ENCODE peak calls at places on chromosome 18, in four cellular contexts. Z is SJCRH30, Q is heart right ventricle, S is tibial artery. J is an unnamed sample.

GRCh38 chr18:59767732-59768131 is 70.5 kb upstream of the CCBE1 start:
- DNase-seq in S (no peak), Q (no peak), Z (no peak), J (peak; percentile 44)

GRCh38 chr18:79712206-79712857 is 32.7 kb downstream of the CTDP1 start:
- DNase-seq in S (no peak), Q (no peak), Z (no peak), J (no peak)

GRCh38 chr18:68244786-68245185 is 470.1 kb downstream of the TMX3 start:
- DNase-seq in Q (no peak), S (no peak), Z (no peak), J (peak; percentile 63)

GRCh38 chr18:50401888-50402287 is 27.0 kb downstream of the SKA1 start:
- DNase-seq in Z (peak; percentile 65), Q (peak; percentile 29), S (no peak), J (peak; percentile 2)

GRCh38 chr18:59918320-59918755 is 18.5 kb downstream of the PMAIP1 start:
- DNase-seq in Q (no peak), S (no peak), Z (peak; percentile 86), J (peak; percentile 87)

GRCh38 chr18:50560681-50561629 is 1.1 kb downstream of the MAPK4 start:
- DNase-seq in Z (no peak), Q (no peak), S (no peak), J (no peak)

GRCh38 chr18:78228974-78229373 is 750.6 kb upstream of the SALL3 start:
- DNase-seq in S (no peak), Q (no peak), Z (no peak), J (no peak)

GRCh38 chr18:45755936-45756335 is 32.0 kb downstream of the SLC14A1 start:
- DNase-seq in S (peak; percentile 74), Z (peak; percentile 8), Q (peak; percentile 92), J (peak; percentile 87)

GRCh38 chr18:366466-367053 is 98.7 kb upstream of the THOC1 start:
- DNase-seq in Q (no peak), Z (no peak), S (no peak), J (no peak)

GRCh38 chr18:376307-376706 is 108.5 kb upstream of the THOC1 start:
- DNase-seq in S (peak; percentile 49), Q (no peak), Z (peak; percentile 20), J (peak; percentile 67)

GRCh38 chr18:42045346-42045745 is 90.3 kb downstream of the PIK3C3 start:
- DNase-seq in Z (no peak), Q (no peak), S (no peak), J (peak; percentile 4)

GRCh38 chr18:77343846-77344527 is 94.3 kb downstream of the GALR1 start:
- DNase-seq in S (no peak), Q (no peak), Z (no peak), J (no peak)

GRCh38 chr18:11553098-11553940 is 56.1 kb upstream of the SLC35G4 start:
- DNase-seq in Z (peak; percentile 62), Q (no peak), S (no peak), J (peak; percentile 29)

DNA sequence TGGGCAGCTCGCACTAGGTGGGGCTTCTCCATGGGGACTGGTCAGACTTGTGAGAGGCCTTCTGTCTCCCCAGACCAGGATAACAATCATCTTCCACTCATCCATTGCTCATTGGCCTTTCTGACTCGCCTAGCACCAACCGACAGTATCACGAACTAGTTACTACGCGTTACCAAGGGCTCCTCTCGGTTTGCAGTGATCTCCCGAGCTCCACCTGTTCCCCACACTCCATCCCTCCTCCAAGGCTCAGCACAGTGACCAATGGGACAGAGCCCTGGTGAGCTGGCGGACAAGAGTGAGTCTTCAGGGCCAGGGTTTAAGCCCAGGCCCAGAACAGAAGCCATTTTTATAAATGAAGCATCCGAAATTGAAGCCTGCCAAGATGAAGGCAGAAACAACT is 42.8 kb upstream of the SMAD7 start:
- DNase-seq in Q (no peak), Z (peak; percentile 10), S (no peak), J (peak; percentile 30)
- H3K4me3 ChIP-seq in Q (no peak overlapping the region), Z (no peak overlapping the region), S (no peak overlapping the region), J (no peak overlapping the region)

DNA sequence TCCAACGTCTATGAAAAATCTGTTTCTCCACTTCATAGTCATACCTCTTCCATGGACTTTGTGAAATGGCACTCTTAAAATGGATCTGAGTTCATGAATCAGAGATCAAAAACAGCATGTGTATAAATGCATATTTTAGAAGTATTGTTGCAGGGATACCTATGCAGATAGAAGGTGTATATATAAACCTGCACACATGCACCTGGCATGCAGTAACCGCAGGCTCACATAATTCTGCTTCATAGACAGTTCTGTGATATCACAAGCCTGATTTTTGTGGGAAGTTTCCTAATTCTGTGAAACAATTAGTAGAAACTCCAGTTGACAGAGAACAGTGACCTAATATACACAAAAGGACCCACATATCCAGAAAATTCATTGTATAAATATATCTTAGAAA is 421.7 kb downstream of the TGIF1 start:
- DNase-seq in Q (no peak), Z (no peak), S (no peak), J (no peak)
- H3K4me1 ChIP-seq in Q (peaks cover 4% of the 10 kb centered on the region), Z (no peaks in the 10 kb centered on the region), S (no peaks in the 10 kb centered on the region), J (no peaks in the 10 kb centered on the region)

DNA sequence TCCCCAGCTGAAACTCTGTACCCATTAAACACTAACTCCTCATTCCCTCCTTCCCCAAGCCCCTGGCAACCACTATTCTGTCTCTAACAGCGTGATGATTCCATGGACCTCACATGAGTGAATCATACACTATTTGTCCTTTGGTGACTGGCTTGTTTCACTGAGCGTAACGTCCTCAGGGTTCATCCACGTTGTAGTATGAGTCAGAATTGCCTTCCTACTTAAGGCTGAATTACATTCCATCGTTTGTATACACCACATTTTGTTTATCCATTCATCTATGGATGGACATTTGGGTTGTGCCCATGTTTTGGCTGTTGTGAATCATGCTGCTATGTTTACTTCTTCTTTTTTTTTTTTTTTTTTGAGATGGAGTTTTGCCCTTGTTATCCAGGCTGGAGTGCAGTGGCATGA is 19.6 kb upstream of the CABLES1 start:
- DNase-seq in Z (no peak), S (no peak), Q (no peak), J (peak; percentile 98)
- H3K27ac ChIP-seq in Z (peak overlapping the region; percentile 84), S (no peak overlapping the region), Q (no peak overlapping the region), J (peak overlapping the region; percentile 41)

GRCh38 chr18:32770651-32771168 is 2.1 kb downstream of the KLHL14 start:
- DNase-seq in S (no peak), Q (no peak), Z (no peak), J (no peak)
- H3K4me3 ChIP-seq in S (peak overlapping the region; percentile 52), Q (peak overlapping the region; percentile 53), Z (no peak overlapping the region), J (peak overlapping the region; percentile 52)

DNA sequence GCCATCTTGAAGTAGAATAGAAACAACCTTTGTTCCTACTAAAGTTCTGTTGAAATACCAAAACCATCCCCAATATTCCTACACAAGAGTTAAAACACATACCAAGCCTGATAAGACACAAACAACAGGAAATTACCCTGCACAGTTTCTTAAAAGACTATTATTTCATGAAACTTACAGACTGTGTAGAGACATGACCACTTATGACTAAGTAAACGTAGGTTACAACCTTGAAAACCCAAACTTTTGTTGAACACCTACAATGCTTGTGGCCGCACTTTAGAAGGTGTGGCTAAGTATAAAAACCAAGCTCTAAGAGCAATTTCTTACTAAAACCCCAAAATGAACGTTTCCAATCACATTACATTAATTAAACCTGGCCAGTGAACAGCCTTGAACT is 2.0 kb downstream of the SMAD2 start:
- DNase-seq in Z (no peak), S (no peak), Q (no peak), J (peak; percentile 39)
- H3K4me1 ChIP-seq in Z (peaks cover 9% of the 10 kb centered on the region), S (peaks cover 29% of the 10 kb centered on the region), Q (peaks cover 63% of the 10 kb centered on the region), J (peaks cover 14% of the 10 kb centered on the region)

GRCh38 chr18:36067118-36067957 is at the start of gene RPRD1A:
- DNase-seq in S (peak; percentile 96), Q (peak; percentile 98), Z (peak; percentile 92), J (peak; percentile 88)

GRCh38 chr18:36066001-36066400 is 1.4 kb downstream of the RPRD1A start:
- DNase-seq in Q (no peak), Z (no peak), S (no peak), J (peak; percentile 54)

GRCh38 chr18:36064027-36064808 is 3.1 kb downstream of the RPRD1A start:
- DNase-seq in Z (no peak), S (no peak), Q (no peak), J (no peak)

DNA sequence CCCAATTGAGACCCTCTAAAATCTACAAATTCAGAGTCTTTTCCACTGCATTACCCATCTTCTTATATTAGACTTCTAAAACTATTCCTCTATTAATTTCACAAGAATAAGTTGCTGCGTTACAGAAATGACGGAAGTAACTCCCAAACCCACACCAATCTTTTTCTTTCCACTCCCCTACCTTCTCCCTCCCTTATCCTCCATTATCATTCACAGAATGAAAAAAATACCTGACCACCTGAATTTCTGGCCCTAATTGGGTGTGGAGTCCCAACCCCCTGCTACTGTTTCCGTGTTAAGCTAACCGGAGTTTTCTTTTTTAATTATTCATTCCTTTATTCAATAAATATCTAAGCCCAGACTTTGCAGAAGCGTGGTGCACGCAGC is 635 bp downstream of the RPRD1A start:
- DNase-seq in S (no peak), Q (no peak), Z (no peak), J (no peak)
- H3K27ac ChIP-seq in S (peak overlapping the region; percentile 87), Q (peak overlapping the region; percentile 94), Z (peak overlapping the region; percentile 80), J (peak overlapping the region; percentile 95)

DNA sequence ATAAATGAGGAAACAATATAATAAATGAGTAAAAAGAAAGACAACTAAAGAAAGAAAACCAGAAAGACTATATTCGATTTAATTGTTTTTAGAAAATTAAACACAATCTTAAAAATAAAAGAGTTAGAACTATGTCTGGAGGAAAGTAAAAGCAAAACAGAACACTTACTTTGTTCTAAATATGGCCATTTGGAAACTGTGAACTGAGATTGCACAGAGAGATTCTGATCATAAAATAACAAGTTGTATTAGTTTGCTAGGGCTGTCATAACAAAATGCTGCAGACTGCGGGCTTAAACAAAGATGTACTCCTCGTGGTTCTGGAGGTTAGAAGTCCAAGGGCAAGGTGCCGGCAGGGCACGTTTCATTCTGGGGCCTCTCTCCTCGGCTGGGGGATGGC is 128.1 kb upstream of the AQP4 start:
- DNase-seq in S (no peak), Q (no peak), Z (no peak), J (no peak)
- H3K4me3 ChIP-seq in S (no peak overlapping the region), Q (no peak overlapping the region), Z (no peak overlapping the region), J (no peak overlapping the region)

DNA sequence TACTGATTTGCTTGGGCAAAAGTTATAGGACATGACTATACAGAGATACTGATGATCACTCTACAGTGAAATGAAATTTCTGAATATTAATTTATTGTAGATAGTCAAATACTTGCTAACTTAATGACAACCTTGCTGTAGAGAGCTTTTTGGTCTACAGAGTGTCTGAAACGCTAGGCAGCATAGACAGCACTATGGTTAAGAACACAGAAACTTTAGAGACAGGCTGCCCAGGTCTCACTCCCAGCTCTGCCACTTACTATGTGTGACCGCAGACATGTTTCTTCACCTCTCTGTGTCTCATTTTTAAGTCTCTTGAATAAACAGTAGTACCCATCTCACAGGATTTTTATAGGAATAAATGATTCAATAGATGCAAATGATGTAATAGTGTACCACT is 247.0 kb downstream of the TCF4 start:
- DNase-seq in Q (no peak), S (no peak), Z (no peak), J (no peak)
- H3K4me1 ChIP-seq in Q (peaks cover 55% of the 10 kb centered on the region), S (peaks cover 5% of the 10 kb centered on the region), Z (peaks cover 2% of the 10 kb centered on the region), J (peaks cover 15% of the 10 kb centered on the region)

DNA sequence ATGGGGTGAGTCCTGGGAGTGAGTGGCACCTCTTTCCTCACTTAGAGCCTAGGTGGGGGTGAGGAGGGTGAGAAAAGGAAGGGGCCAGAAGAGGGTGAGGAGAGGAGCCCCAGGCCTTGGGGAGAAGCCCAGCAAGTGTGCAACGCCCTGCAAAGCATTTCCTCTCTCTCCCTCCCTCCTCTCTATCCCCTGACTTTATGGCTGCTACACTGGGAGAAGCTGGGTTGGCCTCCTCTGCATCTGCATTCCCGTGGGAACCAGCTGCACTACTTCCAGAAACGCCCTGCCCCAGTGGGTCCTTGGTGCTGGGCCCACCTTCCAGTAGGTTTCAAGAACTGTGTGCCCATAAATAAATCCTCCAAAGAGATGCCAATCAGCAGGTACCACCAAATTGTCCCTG is 95.9 kb upstream of the BOD1L2 start:
- DNase-seq in Q (no peak), S (no peak), Z (no peak), J (no peak)
- H3K27ac ChIP-seq in Q (no peak overlapping the region), S (no peak overlapping the region), Z (no peak overlapping the region), J (no peak overlapping the region)